ENCODE peak calls at places on chromosome 22, in eight cellular contexts. W is upper lobe of right lung, U is astrocyte of the spinal cord, F is lower leg skin, I is body of pancreas, Z is GM20000, R is right atrium auricular region, S is H1. G is an unnamed sample.

GRCh38 chr22:50487290-50488005 is 789 bp downstream of the MIOX start:
- DNase-seq in F (no peak), U (no peak), S (no peak), W (no peak), R (no peak), Z (no peak), I (no peak), G (no peak)

GRCh38 chr22:27686534-27686933 is 115.0 kb downstream of the MN1 start:
- DNase-seq in R (peak; percentile 96), I (peak; percentile 85), W (no peak), F (no peak), S (no peak), Z (no peak), U (peak; percentile 75), G (no peak)

GRCh38 chr22:41910050-41910598 is 4.8 kb downstream of the SHISA8 start:
- DNase-seq in I (peak; percentile 53), F (no peak), U (no peak), R (no peak), S (peak; percentile 78), Z (peak; percentile 60), W (no peak), G (no peak)

GRCh38 chr22:41052661-41053490 is 39.5 kb upstream of the EP300 start:
- DNase-seq in W (no peak), U (peak; percentile 60), R (no peak), F (no peak), I (no peak), Z (no peak), S (no peak), G (no peak)

GRCh38 chr22:40605676-40606250 is 30.8 kb downstream of the MRTFA start:
- DNase-seq in F (no peak), S (no peak), R (no peak), U (peak; percentile 28), I (no peak), W (no peak), Z (no peak), G (no peak)

GRCh38 chr22:25453557-25453956 is 110.9 kb upstream of the GRK3 start:
- DNase-seq in W (no peak), S (no peak), R (no peak), F (no peak), Z (no peak), I (no peak), U (no peak), G (peak; percentile 72)

GRCh38 chr22:34702279-34702678 is 363.7 kb upstream of the ISX start:
- DNase-seq in I (no peak), F (no peak), R (no peak), W (no peak), U (no peak), S (no peak), Z (no peak), G (no peak)

GRCh38 chr22:40036591-40037225 is 42.0 kb downstream of the FAM83F start:
- DNase-seq in W (peak; percentile 74), S (peak; percentile 77), Z (peak; percentile 77), F (peak; percentile 86), I (peak; percentile 68), U (peak; percentile 70), R (no peak), G (peak; percentile 75)

GRCh38 chr22:50674606-50675552 is 2.3 kb downstream of the SHANK3 start:
- DNase-seq in W (peak; percentile 90), U (no peak), Z (peak; percentile 61), S (peak; percentile 90), R (peak; percentile 52), I (peak; percentile 64), F (no peak), G (peak; percentile 23)

GRCh38 chr22:46370584-46371373 is 35.3 kb downstream of the TRMU start:
- DNase-seq in S (no peak), F (no peak), R (no peak), I (no peak), W (no peak), U (no peak), Z (no peak), G (peak; percentile 42)

GRCh38 chr22:43996981-43997265 is 27.2 kb upstream of the PARVB start:
- DNase-seq in F (no peak), I (no peak), R (no peak), Z (no peak), U (no peak), W (peak; percentile 46), S (peak; percentile 47), G (no peak)

GRCh38 chr22:32949719-32950118 is 108.5 kb downstream of the SYN3 start:
- DNase-seq in F (no peak), W (no peak), I (no peak), S (no peak), U (no peak), Z (no peak), R (no peak), G (no peak)

GRCh38 chr22:39388261-39389011 is 11.1 kb upstream of the TAB1 start:
- DNase-seq in F (peak; percentile 93), W (peak; percentile 90), R (peak; percentile 76), U (peak; percentile 82), I (peak; percentile 80), S (peak; percentile 94), Z (peak; percentile 78), G (peak; percentile 81)

GRCh38 chr22:21632237-21632895 is at the start of gene CCDC116:
- DNase-seq in R (no peak), Z (no peak), U (no peak), S (peak; percentile 73), I (no peak), F (no peak), W (peak; percentile 76), G (peak; percentile 78)

GRCh38 chr22:39240841-39241631 is 3.7 kb downstream of the PDGFB start:
- DNase-seq in Z (peak; percentile 60), U (no peak), R (peak; percentile 76), I (peak; percentile 85), S (peak; percentile 59), W (no peak), F (peak; percentile 94), G (peak; percentile 58)

GRCh38 chr22:39592104-39593060 is 21.8 kb downstream of the CACNA1I start:
- DNase-seq in F (no peak), I (peak; percentile 85), R (no peak), Z (no peak), W (no peak), U (peak; percentile 77), S (no peak), G (no peak)

GRCh38 chr22:29703595-29704195 is 16.1 kb upstream of the CABP7 start:
- DNase-seq in R (no peak), Z (no peak), U (no peak), F (no peak), S (no peak), I (no peak), W (no peak), G (no peak)

GRCh38 chr22:29702931-29703594 is 16.7 kb upstream of the CABP7 start:
- DNase-seq in I (no peak), Z (no peak), S (no peak), R (no peak), F (no peak), W (peak; percentile 85), U (no peak), G (no peak)

GRCh38 chr22:29700206-29700948 is 19.4 kb upstream of the CABP7 start:
- DNase-seq in R (no peak), F (no peak), S (no peak), W (no peak), Z (no peak), I (no peak), U (no peak), G (no peak)

GRCh38 chr22:29700949-29701927 is 18.6 kb upstream of the CABP7 start:
- DNase-seq in R (no peak), F (peak; percentile 81), W (no peak), Z (no peak), S (no peak), I (peak; percentile 41), U (no peak), G (peak; percentile 46)

GRCh38 chr22:29702025-29702930 is 17.5 kb upstream of the CABP7 start:
- DNase-seq in Z (no peak), U (no peak), I (no peak), R (no peak), S (no peak), F (no peak), W (no peak), G (no peak)
- TF ChIP-seq CTCF in Z (no peak), U (no peak), I (no peak), R (no peak), S (no peak), F (no peak), W (no peak), G (no peak)

GRCh38 chr22:24001314-24001713 is 3.9 kb downstream of the GSTT4 start:
- DNase-seq in W (no peak), U (no peak), R (no peak), Z (peak; percentile 6), S (peak; percentile 72), F (no peak), I (no peak), G (no peak)
- TF ChIP-seq CTCF in W (no peak), U (no peak), R (no peak), Z (no peak), S (no peak), F (no peak), I (no peak), G (no peak)

GRCh38 chr22:19644314-19645223 is 69.7 kb upstream of the SEPTIN5 start:
- DNase-seq in I (no peak), R (no peak), U (no peak), S (no peak), Z (no peak), F (peak; percentile 73), W (no peak), G (no peak)

GRCh38 chr22:19643448-19644313 is 70.6 kb upstream of the SEPTIN5 start:
- DNase-seq in W (no peak), S (no peak), I (no peak), U (no peak), Z (no peak), F (peak; percentile 49), R (no peak), G (no peak)

GRCh38 chr22:19645905-19646304 is 68.4 kb upstream of the SEPTIN5 start:
- DNase-seq in U (no peak), I (no peak), F (no peak), W (no peak), S (no peak), R (no peak), Z (no peak), G (no peak)

GRCh38 chr22:19646383-19646782 is 67.9 kb upstream of the SEPTIN5 start:
- DNase-seq in U (no peak), F (no peak), R (no peak), I (no peak), W (no peak), S (no peak), Z (no peak), G (no peak)

GRCh38 chr22:19645391-19645790 is 68.9 kb upstream of the SEPTIN5 start:
- DNase-seq in R (no peak), Z (no peak), S (no peak), F (peak; percentile 34), W (no peak), I (no peak), U (no peak), G (no peak)
- TF ChIP-seq CTCF in R (no peak), Z (no peak), S (peak; percentile 45), F (no peak), W (no peak), I (no peak), U (no peak), G (no peak)

DNA sequence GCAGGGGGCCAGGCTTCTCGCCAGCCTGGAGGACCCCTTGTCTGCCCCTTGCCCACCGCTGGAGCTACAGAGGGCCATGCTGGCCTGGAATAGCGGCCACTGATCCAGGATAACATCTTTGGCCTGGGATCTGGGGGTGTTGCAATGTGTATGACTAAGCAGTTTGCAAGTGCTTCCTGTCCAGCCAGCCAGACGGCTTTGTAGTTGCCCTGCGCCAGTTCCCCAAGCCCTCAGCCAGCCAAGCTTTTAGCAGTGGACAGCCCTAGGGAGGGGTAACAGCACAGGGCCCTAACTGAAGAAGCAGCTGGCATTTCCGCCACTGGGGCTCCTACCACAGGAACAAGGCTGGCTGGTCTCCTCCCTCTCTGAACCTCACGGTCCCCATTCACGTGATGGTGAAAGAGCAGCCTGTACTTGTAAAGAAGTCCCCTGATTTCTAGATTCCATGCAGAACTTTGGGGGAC is 32.1 kb downstream of the UQCR10 start:
- DNase-seq in R (peak; percentile 96), U (peak; percentile 85), W (peak; percentile 94), F (peak; percentile 97), Z (no peak), S (no peak), I (peak; percentile 92), G (no peak)
- TF ChIP-seq CTCF in R (no peak), U (no peak), W (no peak), F (no peak), Z (no peak), S (no peak), I (no peak), G (no peak)